ENCODE peak calls at places on chromosomes 5 and 9, in six cellular contexts. One of them, this sample, is unnamed.

GRCh38 chr5:174056064-174056842 is 10.7 kb downstream of the NSG2 start:
- DNase-seq in activated T-helper 1 cell treated with Interleukin-2 at 50 U/mL for 16 hours: no peak
- DNase-seq in SJSA1: no peak
- DNase-seq in iPS-NIHi11: no peak
- DNase-seq in ureter: no peak
- DNase-seq in EH: no peak
- DNase-seq in this sample: no peak

GRCh38 chr5:14557840-14558239 is 23.8 kb upstream of the OTULINL start:
- DNase-seq in activated T-helper 1 cell treated with Interleukin-2 at 50 U/mL for 16 hours: no peak
- DNase-seq in SJSA1: no peak
- DNase-seq in iPS-NIHi11: no peak
- DNase-seq in ureter: no peak
- DNase-seq in EH: no peak
- DNase-seq in this sample: no peak

GRCh38 chr5:102536323-102536928 is 37.6 kb upstream of the SLCO6A1 start:
- DNase-seq in activated T-helper 1 cell treated with Interleukin-2 at 50 U/mL for 16 hours: no peak
- DNase-seq in SJSA1: peak; percentile 25
- DNase-seq in iPS-NIHi11: no peak
- DNase-seq in ureter: no peak
- DNase-seq in EH: peak; percentile 21
- DNase-seq in this sample: no peak

GRCh38 chr9:120289990-120290925 is 289.7 kb downstream of the CDK5RAP2 start:
- DNase-seq in activated T-helper 1 cell treated with Interleukin-2 at 50 U/mL for 16 hours: no peak
- DNase-seq in SJSA1: no peak
- DNase-seq in iPS-NIHi11: no peak
- DNase-seq in ureter: no peak
- DNase-seq in EH: no peak
- DNase-seq in this sample: no peak

GRCh38 chr9:92308893-92309292 is 15.4 kb upstream of the IARS1 start:
- DNase-seq in activated T-helper 1 cell treated with Interleukin-2 at 50 U/mL for 16 hours: no peak
- DNase-seq in SJSA1: no peak
- DNase-seq in iPS-NIHi11: no peak
- DNase-seq in ureter: no peak
- DNase-seq in EH: no peak
- DNase-seq in this sample: no peak

GRCh38 chr5:99644822-99645221 is 716.0 kb upstream of the CHD1 start:
- DNase-seq in activated T-helper 1 cell treated with Interleukin-2 at 50 U/mL for 16 hours: no peak
- DNase-seq in SJSA1: no peak
- DNase-seq in iPS-NIHi11: no peak
- DNase-seq in ureter: no peak
- DNase-seq in EH: no peak
- DNase-seq in this sample: no peak

GRCh38 chr5:158133369-158133768 is 274.4 kb upstream of the CLINT1 start:
- DNase-seq in activated T-helper 1 cell treated with Interleukin-2 at 50 U/mL for 16 hours: no peak
- DNase-seq in SJSA1: no peak
- DNase-seq in iPS-NIHi11: no peak
- DNase-seq in ureter: no peak
- DNase-seq in EH: peak; percentile 24
- DNase-seq in this sample: no peak

GRCh38 chr9:22244141-22245011 is 202.2 kb upstream of the DMRTA1 start:
- DNase-seq in activated T-helper 1 cell treated with Interleukin-2 at 50 U/mL for 16 hours: no peak
- DNase-seq in SJSA1: peak; percentile 33
- DNase-seq in iPS-NIHi11: peak; percentile 41
- DNase-seq in ureter: no peak
- DNase-seq in EH: peak; percentile 62
- DNase-seq in this sample: peak; percentile 81

GRCh38 chr9:101582593-101582992 is 12.2 kb downstream of the PPP3R2 start:
- DNase-seq in activated T-helper 1 cell treated with Interleukin-2 at 50 U/mL for 16 hours: no peak
- DNase-seq in SJSA1: peak; percentile 33
- DNase-seq in iPS-NIHi11: no peak
- DNase-seq in ureter: no peak
- DNase-seq in EH: peak; percentile 88
- DNase-seq in this sample: no peak

GRCh38 chr5:72494700-72495124 is 12.5 kb downstream of the ZNF366 start:
- DNase-seq in activated T-helper 1 cell treated with Interleukin-2 at 50 U/mL for 16 hours: no peak
- DNase-seq in SJSA1: no peak
- DNase-seq in iPS-NIHi11: no peak
- DNase-seq in ureter: no peak
- DNase-seq in EH: peak; percentile 71
- DNase-seq in this sample: no peak

GRCh38 chr9:137757613-137758029 is 120.0 kb upstream of the CACNA1B start:
- DNase-seq in activated T-helper 1 cell treated with Interleukin-2 at 50 U/mL for 16 hours: no peak
- DNase-seq in SJSA1: peak; percentile 36
- DNase-seq in iPS-NIHi11: no peak
- DNase-seq in ureter: no peak
- DNase-seq in EH: peak; percentile 89
- DNase-seq in this sample: peak; percentile 90